ENCODE peak calls at places on chromosomes 13 and 19, in nine cellular contexts. B is HuH-7.5; E is SHP77; N is CD8-positive, alpha-beta memory T cell; W is amniotic stem cell; G is pancreas; V is AG08395; O is M059J; R is stimulated activated CD4-positive, alpha-beta T cell treated with anti-CD3 and anti-CD28 coated beads, Interleukin-12 subunit alpha, Interleukin-12 subunit beta, amount 100 ng/mL, for 24 hours. L is an unnamed sample.
A peak's percentile ranks its signal among the peaks of the same experiment; 100 is the strongest.

GRCh38 chr13:99357149-99357596 is 50.0 kb upstream of the GPR183 start:
- DNase-seq in B (no peak), E (no peak), N (peak; percentile 81), W (peak; percentile 62), G (no peak), V (no peak), O (peak; percentile 87), R (no peak), L (peak; percentile 99)

GRCh38 chr19:33005440-33005839 is 33.4 kb downstream of the FAAP24 start:
- DNase-seq in B (no peak), E (no peak), N (no peak), W (no peak), G (no peak), V (no peak), O (no peak), R (no peak), L (no peak)

GRCh38 chr19:46610413-46610775 is 9.3 kb downstream of the CALM3 start:
- DNase-seq in B (no peak), E (no peak), N (peak; percentile 13), W (no peak), G (no peak), V (no peak), O (no peak), R (no peak), L (no peak)

GRCh38 chr13:26494591-26494990 is 62.9 kb upstream of the WASF3 start:
- DNase-seq in B (no peak), E (no peak), N (no peak), W (no peak), G (no peak), V (no peak), O (no peak), R (no peak), L (no peak)

GRCh38 chr19:2557093-2557440 is 81.1 kb downstream of the GADD45B start:
- DNase-seq in B (no peak), E (no peak), N (no peak), W (no peak), G (peak; percentile 11), V (no peak), O (no peak), R (no peak), L (no peak)

GRCh38 chr19:48819366-48819816 is 8.6 kb upstream of the BCAT2 start:
- DNase-seq in B (no peak), E (peak; percentile 62), N (no peak), W (no peak), G (peak; percentile 96), V (peak; percentile 87), O (peak; percentile 95), R (no peak), L (no peak)

GRCh38 chr13:113610266-113610665 is 25.7 kb downstream of the TFDP1 start:
- DNase-seq in B (no peak), E (no peak), N (no peak), W (no peak), G (peak; percentile 24), V (no peak), O (no peak), R (no peak), L (no peak)

GRCh38 chr13:69274231-69274630 is 833.4 kb upstream of the ATXN8OS start:
- DNase-seq in B (no peak), E (no peak), N (no peak), W (no peak), G (no peak), V (no peak), O (no peak), R (no peak), L (no peak)

GRCh38 chr19:29526730-29527499 is 1.1 kb downstream of the VSTM2B start:
- DNase-seq in B (no peak), E (no peak), N (peak; percentile 36), W (no peak), G (no peak), V (no peak), O (no peak), R (no peak), L (no peak)

GRCh38 chr13:73521970-73522549 is 463.3 kb downstream of the KLF5 start:
- DNase-seq in B (no peak), E (no peak), N (no peak), W (no peak), G (no peak), V (no peak), O (no peak), R (no peak), L (no peak)

GRCh38 chr19:54158812-54159351 is 639 bp downstream of the LENG1 start:
- DNase-seq in B (no peak), E (no peak), N (no peak), W (no peak), G (no peak), V (peak; percentile 26), O (no peak), R (no peak), L (no peak)

GRCh38 chr19:50050406-50051223 is 24.8 kb downstream of the ZNF473 start:
- DNase-seq in B (peak; percentile 25), E (peak; percentile 91), N (peak; percentile 90), W (peak; percentile 85), G (no peak), V (peak; percentile 91), O (peak; percentile 72), R (peak; percentile 58), L (peak; percentile 60)

GRCh38 chr19:41408256-41408655 is 10.6 kb downstream of the BCKDHA start:
- DNase-seq in B (no peak), E (peak; percentile 65), N (no peak), W (no peak), G (no peak), V (no peak), O (no peak), R (no peak), L (no peak)

GRCh38 chr13:76829572-76830327 is 56.5 kb downstream of the KCTD12 start:
- DNase-seq in B (no peak), E (no peak), N (no peak), W (no peak), G (no peak), V (no peak), O (no peak), R (no peak), L (no peak)

GRCh38 chr13:30863796-30864195 is 42.3 kb upstream of the MEDAG start:
- DNase-seq in B (no peak), E (no peak), N (no peak), W (no peak), G (no peak), V (no peak), O (no peak), R (no peak), L (no peak)

GRCh38 chr13:20405691-20406090 is 120.0 kb downstream of the CRYL1 start:
- DNase-seq in B (no peak), E (no peak), N (no peak), W (no peak), G (no peak), V (no peak), O (no peak), R (no peak), L (no peak)